ENCODE peak calls at places on chromosomes 4 and X, in seven cellular contexts. J, Q, Y, U, F, S and I are unnamed samples.
A peak's percentile ranks its signal among the peaks of the same experiment; 100 is the strongest.

GRCh38 chr4:21102667-21103066 is 402.4 kb downstream of the PACRGL start:
- DNase-seq in J (no peak), Q (no peak), Y (no peak), U (no peak), F (no peak), S (no peak), I (no peak)

GRCh38 chr4:69038582-69038981 is 57.7 kb upstream of the UGT2B7 start:
- DNase-seq in J (no peak), Q (no peak), Y (no peak), U (no peak), F (no peak), S (no peak), I (no peak)

GRCh38 chr4:186021461-186022167 is 47.3 kb upstream of the TLR3 start:
- DNase-seq in J (no peak), Q (no peak), Y (no peak), U (no peak), F (peak; percentile 74), S (peak; percentile 7), I (no peak)

GRCh38 chr4:128718793-128719192 is 90.7 kb upstream of the JADE1 start:
- DNase-seq in J (no peak), Q (no peak), Y (no peak), U (no peak), F (no peak), S (no peak), I (no peak)

GRCh38 chr4:7697326-7697725 is 242.3 kb downstream of the AFAP1 start:
- DNase-seq in J (no peak), Q (no peak), Y (no peak), U (no peak), F (no peak), S (no peak), I (no peak)

GRCh38 chrX:40871385-40872082 is 136.2 kb upstream of the MED14 start:
- DNase-seq in J (no peak), Q (no peak), Y (no peak), U (no peak), F (no peak), S (no peak), I (no peak)

GRCh38 chr4:99352602-99353580 is at the start of gene ADH1C:
- DNase-seq in J (no peak), Q (no peak), Y (no peak), U (peak; percentile 28), F (no peak), S (no peak), I (no peak)

GRCh38 chr4:141346144-141346543 is 125.4 kb downstream of the ZNF330 start:
- DNase-seq in J (no peak), Q (no peak), Y (no peak), U (no peak), F (peak; percentile 19), S (peak; percentile 31), I (no peak)

GRCh38 chr4:112002301-112002700 is 143.0 kb upstream of the FAM241A start:
- DNase-seq in J (no peak), Q (no peak), Y (no peak), U (no peak), F (no peak), S (no peak), I (no peak)

GRCh38 chrX:39984191-39984956 is 113.4 kb downstream of the BCOR start:
- DNase-seq in J (no peak), Q (no peak), Y (no peak), U (no peak), F (peak; percentile 49), S (peak; percentile 34), I (no peak)

DNA sequence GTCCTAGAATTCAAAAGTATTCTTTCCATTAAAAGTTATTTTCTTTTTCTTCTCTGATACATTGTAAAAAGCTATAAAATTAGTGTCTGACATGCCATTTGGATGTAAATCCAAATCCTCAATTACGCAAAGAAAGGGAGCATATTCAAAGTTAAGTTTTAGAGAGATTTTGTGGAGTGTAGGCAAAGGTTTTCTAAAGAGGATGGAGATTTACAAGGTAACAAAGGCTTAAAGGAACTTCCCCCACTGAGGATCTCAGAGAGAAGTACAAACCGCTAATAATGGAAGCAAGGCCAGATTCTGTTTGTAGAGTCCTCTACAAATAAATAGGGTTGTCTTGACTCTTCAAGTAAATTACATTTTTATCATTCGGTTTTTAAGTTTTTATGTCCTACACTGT is 91.0 kb upstream of the MAPK10 start:
- DNase-seq in J (no peak), Q (no peak), Y (no peak), U (no peak), F (no peak), S (no peak), I (no peak)
- H3K27ac ChIP-seq in J (no peak overlapping the region), Q (no peak overlapping the region), Y (no peak overlapping the region), U (peak overlapping the region; percentile 75), F (no peak overlapping the region), S (no peak overlapping the region), I (no peak overlapping the region)

GRCh38 chr4:123649248-123649643 is 252.7 kb downstream of the SPRY1 start:
- DNase-seq in J (no peak), Q (no peak), Y (no peak), U (no peak), F (no peak), S (no peak), I (no peak)

GRCh38 chr4:123651127-123651526 is 254.5 kb downstream of the SPRY1 start:
- DNase-seq in J (no peak), Q (peak; percentile 30), Y (no peak), U (no peak), F (no peak), S (no peak), I (no peak)

GRCh38 chr4:123652501-123652900 is 255.9 kb downstream of the SPRY1 start:
- DNase-seq in J (no peak), Q (no peak), Y (no peak), U (no peak), F (no peak), S (no peak), I (no peak)

GRCh38 chr4:123651536-123652175 is 255.1 kb downstream of the SPRY1 start:
- DNase-seq in J (no peak), Q (no peak), Y (no peak), U (no peak), F (no peak), S (no peak), I (no peak)

DNA sequence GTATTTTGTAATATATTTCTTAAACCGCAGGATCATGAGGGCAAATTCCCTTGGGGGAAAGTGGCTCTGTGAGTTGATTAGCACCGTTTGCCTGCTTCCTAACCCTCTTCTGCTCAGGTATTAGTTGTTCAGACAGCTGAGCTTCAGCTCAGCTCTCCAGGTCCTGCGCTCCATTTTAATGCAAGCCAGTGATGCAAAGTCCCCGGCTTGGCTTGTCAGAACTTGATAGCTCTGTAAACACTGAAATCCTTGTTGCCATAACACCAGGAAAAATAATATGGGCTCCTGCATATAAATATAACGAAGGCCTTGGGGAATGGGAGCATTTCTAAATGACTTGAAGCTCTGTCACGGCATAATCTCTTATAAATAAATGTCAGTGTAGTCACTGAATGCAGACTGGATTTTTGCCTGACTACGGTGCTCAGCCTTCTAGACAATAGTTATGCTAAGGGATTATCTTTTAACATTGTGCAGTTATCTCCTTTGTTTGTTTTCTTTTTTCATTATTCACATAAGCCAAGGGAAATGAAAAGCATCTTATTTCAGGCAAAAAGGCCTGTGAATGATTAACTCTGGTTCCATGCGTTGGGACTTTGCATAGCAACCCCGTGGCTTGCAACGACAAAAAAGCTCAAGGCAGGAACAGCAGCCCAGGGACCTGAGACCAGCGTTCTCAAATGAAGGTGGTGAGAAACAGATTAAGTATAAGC is 253.2 kb downstream of the SPRY1 start:
- DNase-seq in J (peak; percentile 70), Q (peak; percentile 34), Y (no peak), U (peak; percentile 38), F (peak; percentile 17), S (no peak), I (no peak)
- H3K4me3 ChIP-seq in J (peak overlapping the region; percentile 17), Q (no peak overlapping the region), Y (no peak overlapping the region), U (no peak overlapping the region), F (no peak overlapping the region), S (no peak overlapping the region), I (peak overlapping the region; percentile 46)

GRCh38 chr4:72924814-72925213 is 144.7 kb downstream of the COX18 start:
- DNase-seq in J (no peak), Q (no peak), Y (no peak), U (no peak), F (no peak), S (no peak), I (no peak)

GRCh38 chr4:72919464-72919863 is 150.1 kb downstream of the COX18 start:
- DNase-seq in J (no peak), Q (no peak), Y (no peak), U (no peak), F (no peak), S (no peak), I (no peak)

GRCh38 chr4:72918362-72918761 is 151.2 kb downstream of the COX18 start:
- DNase-seq in J (no peak), Q (no peak), Y (no peak), U (no peak), F (no peak), S (no peak), I (no peak)

DNA sequence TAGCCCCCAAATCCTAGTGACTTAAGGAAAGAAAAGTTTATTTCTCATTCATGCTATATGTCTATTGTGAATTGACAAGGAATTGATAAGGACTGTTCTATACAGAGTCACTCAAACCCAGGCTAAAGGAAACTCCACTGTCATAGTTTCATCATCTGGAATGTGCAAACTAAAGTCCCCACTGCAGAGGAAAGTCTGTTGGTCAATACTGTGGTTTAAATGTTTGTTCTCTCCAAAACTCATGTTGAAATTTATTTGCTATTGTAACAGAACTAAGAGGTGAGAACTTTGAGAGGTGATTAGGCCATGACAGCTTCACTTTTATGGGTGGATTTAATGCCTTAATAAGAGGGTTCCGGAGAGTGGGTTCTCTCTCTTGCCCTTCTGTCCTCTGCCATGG is 149.6 kb downstream of the COX18 start:
- DNase-seq in J (no peak), Q (no peak), Y (no peak), U (no peak), F (no peak), S (no peak), I (no peak)
- TF ChIP-seq CTCF in J (no peak), Q (no peak), Y (no peak), U (no peak), F (no peak), S (no peak), I (no peak)

GRCh38 chr4:38668203-38668602 is 4.2 kb downstream of the KLF3 start:
- DNase-seq in J (no peak), Q (no peak), Y (no peak), U (no peak), F (no peak), S (no peak), I (no peak)

GRCh38 chr4:38670939-38671593 is 7.1 kb downstream of the KLF3 start:
- DNase-seq in J (no peak), Q (no peak), Y (no peak), U (peak; percentile 51), F (no peak), S (no peak), I (no peak)

GRCh38 chr4:38670061-38670894 is 6.3 kb downstream of the KLF3 start:
- DNase-seq in J (no peak), Q (no peak), Y (no peak), U (no peak), F (no peak), S (no peak), I (no peak)

GRCh38 chr4:38667005-38667771 is 3.2 kb downstream of the KLF3 start:
- DNase-seq in J (peak; percentile 95), Q (peak; percentile 82), Y (peak; percentile 55), U (peak; percentile 87), F (peak; percentile 34), S (peak; percentile 96), I (peak; percentile 74)

DNA sequence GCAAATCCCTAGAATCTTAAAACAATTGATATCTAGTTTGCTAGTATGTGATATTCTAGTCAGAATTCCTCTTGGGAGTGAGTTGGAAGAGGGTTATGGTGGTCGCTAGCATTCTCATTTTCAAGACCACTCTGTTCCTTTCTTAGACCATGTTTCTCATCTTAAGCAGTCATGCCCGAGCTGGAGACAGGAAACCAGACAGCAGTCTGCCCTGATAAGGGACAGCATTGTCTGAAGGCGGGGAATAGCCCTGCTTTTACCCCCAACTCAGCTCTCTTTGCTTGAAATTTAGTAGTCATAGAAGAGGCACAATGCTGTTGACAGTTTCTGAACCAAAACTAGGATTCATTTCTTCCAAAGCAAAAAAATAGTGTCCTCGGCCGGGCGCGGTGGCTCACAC is 5.2 kb downstream of the KLF3 start:
- DNase-seq in J (no peak), Q (no peak), Y (no peak), U (no peak), F (no peak), S (peak; percentile 83), I (no peak)
- H3K27ac ChIP-seq in J (peak overlapping the region; percentile 96), Q (peak overlapping the region; percentile 71), Y (peak overlapping the region; percentile 12), U (peak overlapping the region; percentile 100), F (no peak overlapping the region), S (peak overlapping the region; percentile 98), I (peak overlapping the region; percentile 100)